ENCODE peak calls at places on chromosomes 11 and 22, in six cellular contexts. One of them, this sample, is unnamed.

GRCh38 chr22:46038516-46039430 is 61.8 kb upstream of the WNT7B start:
- DNase-seq in stimulated activated CD4-positive, alpha-beta T cell treated with anti-CD3 and anti-CD28 coated beads, Interleukin-12 subunit alpha, Interleukin-12 subunit beta, amount 100 ng/mL, for 4 hours: no peak
- DNase-seq in NCI-H446: no peak
- DNase-seq in RWPE1: no peak
- DNase-seq in NCI-H2081: no peak
- DNase-seq in NCI-H1436: no peak
- DNase-seq in this sample: no peak

GRCh38 chr11:105968021-105968697 is 53.9 kb downstream of the MSANTD4 start:
- DNase-seq in NCI-H2081: no peak
- DNase-seq in RWPE1: peak
- DNase-seq in NCI-H1436: no peak
- DNase-seq in NCI-H446: no peak
- DNase-seq in stimulated activated CD4-positive, alpha-beta T cell treated with anti-CD3 and anti-CD28 coated beads, Interleukin-12 subunit alpha, Interleukin-12 subunit beta, amount 100 ng/mL, for 4 hours: no peak
- DNase-seq in this sample: no peak

GRCh38 chr11:57288771-57289579 is 35.8 kb downstream of the TNKS1BP1 start:
- DNase-seq in NCI-H1436: no peak
- DNase-seq in stimulated activated CD4-positive, alpha-beta T cell treated with anti-CD3 and anti-CD28 coated beads, Interleukin-12 subunit alpha, Interleukin-12 subunit beta, amount 100 ng/mL, for 4 hours: no peak
- DNase-seq in NCI-H446: no peak
- DNase-seq in NCI-H2081: peak
- DNase-seq in RWPE1: peak
- DNase-seq in this sample: no peak

GRCh38 chr11:58938398-58938797 is 890 bp upstream of the GLYATL1 start:
- DNase-seq in stimulated activated CD4-positive, alpha-beta T cell treated with anti-CD3 and anti-CD28 coated beads, Interleukin-12 subunit alpha, Interleukin-12 subunit beta, amount 100 ng/mL, for 4 hours: no peak
- DNase-seq in RWPE1: no peak
- DNase-seq in NCI-H2081: no peak
- DNase-seq in NCI-H446: no peak
- DNase-seq in NCI-H1436: no peak
- DNase-seq in this sample: no peak

GRCh38 chr11:1018091-1018490 is 18.4 kb downstream of the MUC6 start:
- DNase-seq in RWPE1: no peak
- DNase-seq in NCI-H1436: no peak
- DNase-seq in NCI-H2081: no peak
- DNase-seq in NCI-H446: no peak
- DNase-seq in stimulated activated CD4-positive, alpha-beta T cell treated with anti-CD3 and anti-CD28 coated beads, Interleukin-12 subunit alpha, Interleukin-12 subunit beta, amount 100 ng/mL, for 4 hours: no peak
- DNase-seq in this sample: no peak

GRCh38 chr11:100632970-100633452 is 54.1 kb upstream of the ARHGAP42 start:
- DNase-seq in RWPE1: no peak
- DNase-seq in NCI-H446: peak
- DNase-seq in stimulated activated CD4-positive, alpha-beta T cell treated with anti-CD3 and anti-CD28 coated beads, Interleukin-12 subunit alpha, Interleukin-12 subunit beta, amount 100 ng/mL, for 4 hours: no peak
- DNase-seq in NCI-H2081: peak
- DNase-seq in NCI-H1436: no peak
- DNase-seq in this sample: no peak

GRCh38 chr11:3914807-3915206 is 59.3 kb downstream of the STIM1 start:
- DNase-seq in RWPE1: no peak
- DNase-seq in NCI-H446: no peak
- DNase-seq in NCI-H2081: no peak
- DNase-seq in NCI-H1436: no peak
- DNase-seq in stimulated activated CD4-positive, alpha-beta T cell treated with anti-CD3 and anti-CD28 coated beads, Interleukin-12 subunit alpha, Interleukin-12 subunit beta, amount 100 ng/mL, for 4 hours: no peak
- DNase-seq in this sample: no peak

GRCh38 chr11:1442163-1442562 is 44.4 kb downstream of the MOB2 start:
- DNase-seq in NCI-H2081: no peak
- DNase-seq in stimulated activated CD4-positive, alpha-beta T cell treated with anti-CD3 and anti-CD28 coated beads, Interleukin-12 subunit alpha, Interleukin-12 subunit beta, amount 100 ng/mL, for 4 hours: no peak
- DNase-seq in RWPE1: peak
- DNase-seq in NCI-H1436: no peak
- DNase-seq in NCI-H446: no peak
- DNase-seq in this sample: no peak